ENCODE peak calls at places on chromosomes 16 and 17, in six cellular contexts. C is activated naive CD8-positive, alpha-beta T cell treated with anti-CD3 and anti-CD28 coated beads, Interleukin-2, amount 50 U/mL, for 24 hours; M is stomach; Z is EL; P is NCI-H774; X is cerebellar cortex. I is an unnamed sample.

GRCh38 chr16:50747206-50747956 is 5.5 kb downstream of the CYLD start:
- DNase-seq in C (no peak), M (no peak), Z (no peak), P (no peak), X (peak), I (peak)

GRCh38 chr17:76630151-76630550 is 13.4 kb downstream of the ST6GALNAC1 start:
- DNase-seq in C (no peak), M (no peak), Z (no peak), P (no peak), X (no peak), I (no peak)

GRCh38 chr16:54739381-54739780 is 191.3 kb upstream of the IRX5 start:
- DNase-seq in C (no peak), M (no peak), Z (no peak), P (no peak), X (no peak), I (no peak)

GRCh38 chr16:24820522-24820921 is 25.2 kb upstream of the SLC5A11 start:
- DNase-seq in C (no peak), M (no peak), Z (peak), P (no peak), X (no peak), I (no peak)

GRCh38 chr17:80906364-80907259 is 85.0 kb upstream of the CHMP6 start:
- DNase-seq in C (no peak), M (no peak), Z (no peak), P (no peak), X (no peak), I (no peak)

GRCh38 chr17:73647767-73648542 is 3.7 kb upstream of the SDK2 start:
- DNase-seq in C (no peak), M (peak), Z (no peak), P (no peak), X (no peak), I (no peak)

GRCh38 chr16:47888142-47888541 is 267.7 kb downstream of the ABCC12 start:
- DNase-seq in C (no peak), M (no peak), Z (peak), P (no peak), X (no peak), I (no peak)

GRCh38 chr17:38352245-38353083 is 820 bp downstream of the SOCS7 start:
- DNase-seq in C (peak), M (peak), Z (peak), P (peak), X (peak), I (no peak)

GRCh38 chr17:40524243-40524965 is 23.0 kb upstream of the TNS4 start:
- DNase-seq in C (no peak), M (no peak), Z (no peak), P (no peak), X (no peak), I (no peak)

GRCh38 chr17:82703935-82704865 is 5.7 kb upstream of the RAB40B start:
- DNase-seq in C (no peak), M (peak), Z (no peak), P (no peak), X (no peak), I (no peak)

GRCh38 chr17:42286411-42287295 is 1.6 kb upstream of the STAT5A start:
- DNase-seq in C (no peak), M (peak), Z (no peak), P (no peak), X (no peak), I (no peak)

GRCh38 chr17:40554646-40555295 is 10.5 kb downstream of the CCR7 start:
- DNase-seq in C (peak), M (peak), Z (no peak), P (no peak), X (no peak), I (no peak)

GRCh38 chr17:82031303-82031884 is at the start of gene RAC3:
- DNase-seq in C (no peak), M (no peak), Z (peak), P (peak), X (peak), I (no peak)

GRCh38 chr17:59151591-59151990 is 3.4 kb downstream of the SKA2 start:
- DNase-seq in C (no peak), M (no peak), Z (no peak), P (no peak), X (peak), I (peak)

GRCh38 chr17:66673668-66674276 is 161.1 kb upstream of the CACNG5 start:
- DNase-seq in C (peak), M (peak), Z (peak), P (peak), X (peak), I (peak)

GRCh38 chr16:77820340-77820739 is 32.0 kb downstream of the VAT1L start:
- DNase-seq in C (no peak), M (no peak), Z (no peak), P (no peak), X (no peak), I (no peak)

GRCh38 chr16:85788819-85789218 is 10.5 kb downstream of the EMC8 start:
- DNase-seq in C (no peak), M (no peak), Z (no peak), P (no peak), X (no peak), I (no peak)

GRCh38 chr17:62626719-62627218 is 701 bp upstream of the MRC2 start:
- DNase-seq in C (peak), M (no peak), Z (peak), P (no peak), X (no peak), I (no peak)

GRCh38 chr17:41681776-41682175 is 6.9 kb upstream of the EIF1 start:
- DNase-seq in C (no peak), M (no peak), Z (no peak), P (no peak), X (no peak), I (no peak)

GRCh38 chr16:59611556-59611955 is 877.4 kb upstream of the GOT2 start:
- DNase-seq in C (no peak), M (no peak), Z (no peak), P (no peak), X (no peak), I (no peak)

GRCh38 chr17:59601130-59601529 is 18.6 kb upstream of the CLTC start:
- DNase-seq in C (no peak), M (no peak), Z (no peak), P (no peak), X (no peak), I (no peak)

GRCh38 chr16:525123-525519 is 2.4 kb upstream of the CAPN15 start:
- DNase-seq in C (no peak), M (no peak), Z (no peak), P (no peak), X (no peak), I (no peak)

GRCh38 chr17:29664743-29665479 is 42.2 kb upstream of the CORO6 start:
- DNase-seq in C (no peak), M (no peak), Z (peak), P (no peak), X (no peak), I (no peak)

GRCh38 chr17:7922499-7923289 is 6.6 kb upstream of the RNF227 start:
- DNase-seq in C (peak), M (peak), Z (peak), P (peak), X (peak), I (peak)

GRCh38 chr16:4690946-4691665 is 2.3 kb upstream of the NUDT16L1 start:
- DNase-seq in C (no peak), M (no peak), Z (no peak), P (no peak), X (peak), I (peak)

GRCh38 chr17:80319999-80320344 is 59.3 kb downstream of the RNF213 start:
- DNase-seq in C (no peak), M (no peak), Z (no peak), P (no peak), X (no peak), I (no peak)

GRCh38 chr17:81160747-81161453 is 4.4 kb upstream of the PVALEF start:
- DNase-seq in C (no peak), M (no peak), Z (no peak), P (no peak), X (no peak), I (peak)

GRCh38 chr17:40901981-40902862 is 17.2 kb upstream of the KRT20 start:
- DNase-seq in C (no peak), M (no peak), Z (peak), P (peak), X (no peak), I (no peak)